ENCODE peak calls at places on chromosomes 5 and 9, in six cellular contexts. W, V, R, E, X and H are unnamed samples.

GRCh38 chr5:87392170-87392569 is 20.6 kb downstream of the CCNH start:
- DNase-seq in W (no peak), V (no peak), R (no peak), E (no peak), X (no peak), H (no peak)

GRCh38 chr9:31542384-31543055 is 841.9 kb upstream of the ACO1 start:
- DNase-seq in W (peak), V (no peak), R (peak), E (no peak), X (peak), H (peak)

GRCh38 chr9:137277329-137278041 is at the start of gene TOR4A:
- DNase-seq in W (peak), V (peak), R (peak), E (peak), X (peak), H (peak)

GRCh38 chr5:9265391-9266287 is 280.2 kb downstream of the SEMA5A start:
- DNase-seq in W (no peak), V (no peak), R (no peak), E (no peak), X (no peak), H (no peak)

GRCh38 chr9:133960568-133961129 is 31.5 kb downstream of the VAV2 start:
- DNase-seq in W (peak), V (no peak), R (no peak), E (no peak), X (no peak), H (peak)

GRCh38 chr5:171975262-171975876 is 31.1 kb downstream of the FBXW11 start:
- DNase-seq in W (no peak), V (no peak), R (no peak), E (no peak), X (no peak), H (peak)

GRCh38 chr5:38208782-38209378 is 49.5 kb upstream of the EGFLAM start:
- DNase-seq in W (peak), V (peak), R (peak), E (peak), X (no peak), H (peak)

GRCh38 chr9:98603821-98604383 is 104.8 kb downstream of the GABBR2 start:
- DNase-seq in W (no peak), V (no peak), R (no peak), E (no peak), X (no peak), H (peak)

GRCh38 chr5:132050661-132051371 is 9.6 kb upstream of the IL3 start:
- DNase-seq in W (no peak), V (no peak), R (no peak), E (no peak), X (no peak), H (no peak)

GRCh38 chr5:137201876-137202275 is 297.2 kb downstream of the SPOCK1 start:
- DNase-seq in W (no peak), V (no peak), R (no peak), E (no peak), X (no peak), H (no peak)

GRCh38 chr9:134858051-134858841 is 22.4 kb upstream of the FCN2 start:
- DNase-seq in W (no peak), V (peak), R (no peak), E (no peak), X (peak), H (no peak)

GRCh38 chr5:134503088-134503936 is 22.2 kb upstream of the JADE2 start:
- DNase-seq in W (peak), V (peak), R (peak), E (peak), X (peak), H (peak)

GRCh38 chr5:50501510-50502209 is 60.6 kb upstream of the EMB start:
- DNase-seq in W (no peak), V (no peak), R (no peak), E (no peak), X (peak), H (peak)

GRCh38 chr5:11719888-11720481 is 184.3 kb downstream of the CTNND2 start:
- DNase-seq in W (no peak), V (no peak), R (peak), E (no peak), X (no peak), H (peak)

GRCh38 chr5:19564036-19564435 is 424.0 kb downstream of the CDH18 start:
- DNase-seq in W (no peak), V (no peak), R (no peak), E (no peak), X (no peak), H (no peak)

GRCh38 chr9:110152704-110153374 is 55.1 kb downstream of the C9orf152 start:
- DNase-seq in W (peak), V (peak), R (peak), E (peak), X (no peak), H (peak)

GRCh38 chr9:89896806-89897340 is 292.1 kb downstream of the GADD45G start:
- DNase-seq in W (no peak), V (no peak), R (no peak), E (no peak), X (no peak), H (no peak)

GRCh38 chr5:132225165-132226032 is 2.3 kb downstream of the P4HA2 start:
- DNase-seq in W (no peak), V (no peak), R (no peak), E (no peak), X (no peak), H (peak)

GRCh38 chr5:10691826-10692785 is 68.9 kb downstream of the DAP start:
- DNase-seq in W (no peak), V (no peak), R (no peak), E (no peak), X (no peak), H (no peak)

GRCh38 chr9:36744678-36745077 is 172.0 kb downstream of the MELK start:
- DNase-seq in W (no peak), V (no peak), R (no peak), E (no peak), X (no peak), H (no peak)

GRCh38 chr5:150400020-150400326 is 12.7 kb downstream of the CD74 start:
- DNase-seq in W (no peak), V (no peak), R (no peak), E (no peak), X (no peak), H (no peak)
- TF ChIP-seq POLR2A in W (no peak), V (no peak), R (no peak), E (no peak), X (no peak), H (no peak)

GRCh38 chr9:131815971-131816873 is 76.3 kb upstream of the RAPGEF1 start:
- DNase-seq in W (no peak), V (no peak), R (no peak), E (no peak), X (no peak), H (peak)
- TF ChIP-seq MYC in W (no peak), V (no peak), R (no peak), E (no peak), X (no peak), H (no peak)

DNA sequence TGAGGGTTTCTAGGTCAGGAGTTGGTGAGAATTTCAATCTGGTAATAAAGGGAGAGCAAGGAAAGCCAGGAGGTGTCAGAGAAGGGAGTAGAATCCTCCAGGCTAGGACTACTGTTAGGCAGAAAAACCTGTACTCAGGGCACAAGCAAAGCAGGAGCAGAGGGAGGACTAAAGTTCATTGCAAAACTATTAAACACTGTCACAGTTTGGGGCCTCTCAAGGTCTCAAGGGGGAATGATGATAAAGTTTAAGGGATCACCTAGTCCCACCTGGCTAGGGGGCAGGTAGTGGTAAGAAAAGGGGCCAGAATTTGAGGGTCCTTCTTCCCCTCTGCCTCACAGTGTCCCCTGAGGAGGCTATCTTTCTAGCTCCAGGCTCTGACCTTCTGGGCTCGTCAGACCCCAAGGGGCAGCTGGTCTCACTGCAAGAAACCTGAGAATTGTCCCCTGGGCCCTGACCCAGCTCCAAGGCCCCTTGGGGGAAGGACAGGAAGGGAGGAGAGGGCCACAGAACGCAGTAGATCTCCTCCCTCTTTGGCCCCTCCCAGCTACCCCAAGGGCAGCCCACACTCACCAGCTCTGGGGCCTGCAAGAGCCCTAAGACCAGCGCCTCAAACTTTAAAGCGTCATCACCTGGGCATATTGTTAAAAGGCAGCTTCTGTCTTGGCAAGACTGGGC is 984 bp downstream of the CCDC69 start:
- DNase-seq in W (no peak), V (no peak), R (no peak), E (peak), X (no peak), H (peak)
- TF ChIP-seq POLR2A in W (no peak), V (no peak), R (no peak), E (no peak), X (peak), H (no peak)

GRCh38 chr9:126633881-126634558 is 20.3 kb downstream of the LMX1B start:
- DNase-seq in W (no peak), V (no peak), R (no peak), E (no peak), X (no peak), H (no peak)
- TF ChIP-seq MYC in W (no peak), V (no peak), R (no peak), E (no peak), X (no peak), H (no peak)

DNA sequence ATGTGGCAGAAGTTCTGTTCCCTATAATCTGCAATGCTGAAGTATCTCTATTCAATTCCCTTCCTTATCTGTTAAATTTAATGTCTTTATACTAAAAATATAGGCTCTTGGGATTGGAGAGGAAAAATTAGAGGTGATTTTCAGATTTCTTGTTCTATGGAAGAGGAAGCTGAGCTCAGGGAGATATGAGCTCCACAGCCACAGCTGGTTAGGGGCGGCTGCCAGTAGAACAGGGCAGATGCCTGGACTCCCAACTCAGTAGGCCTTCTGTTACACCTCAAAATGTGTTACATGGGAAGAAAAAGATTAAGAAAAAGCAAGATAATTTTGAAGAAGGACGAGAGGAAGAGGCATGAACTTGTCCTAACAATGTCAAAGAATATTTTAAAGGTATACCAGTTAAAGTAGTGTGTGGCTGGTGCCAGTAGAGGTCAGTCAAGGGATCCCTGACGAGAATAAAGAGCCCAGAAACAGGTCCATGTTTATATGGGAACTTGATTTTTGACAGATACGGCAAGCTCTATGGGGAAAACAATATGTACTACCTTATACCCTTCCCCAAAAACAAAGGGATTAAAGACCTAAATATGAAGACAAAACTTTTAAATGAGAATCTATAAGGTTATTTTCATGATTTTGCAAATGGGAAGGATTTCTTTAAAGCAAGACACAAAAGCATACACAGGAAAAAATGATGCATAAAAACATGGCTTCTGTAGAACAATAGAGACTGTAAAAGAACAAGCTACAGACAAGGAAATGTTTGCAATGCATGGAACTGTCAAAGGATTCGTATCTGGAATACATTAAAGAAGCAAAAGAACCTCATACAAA is 28.7 kb downstream of the DNAJC21 start:
- DNase-seq in W (peak), V (peak), R (peak), E (peak), X (no peak), H (peak)
- TF ChIP-seq POLR2A in W (no peak), V (no peak), R (no peak), E (no peak), X (no peak), H (no peak)

GRCh38 chr9:6449086-6449485 is 36.1 kb downstream of the UHRF2 start:
- DNase-seq in W (no peak), V (no peak), R (no peak), E (no peak), X (no peak), H (no peak)
- TF ChIP-seq MYC in W (no peak), V (no peak), R (no peak), E (no peak), X (no peak), H (no peak)

GRCh38 chr5:149580808-149581191 is 498 bp upstream of the ARHGEF37 start:
- DNase-seq in W (no peak), V (no peak), R (no peak), E (no peak), X (no peak), H (no peak)

GRCh38 chr5:149578896-149579295 is 2.4 kb upstream of the ARHGEF37 start:
- DNase-seq in W (no peak), V (no peak), R (no peak), E (no peak), X (no peak), H (no peak)

GRCh38 chr5:149581931-149582768 is 852 bp downstream of the ARHGEF37 start:
- DNase-seq in W (peak), V (no peak), R (no peak), E (no peak), X (no peak), H (no peak)

GRCh38 chr5:149583394-149583793 is 2.1 kb downstream of the ARHGEF37 start:
- DNase-seq in W (peak), V (no peak), R (no peak), E (no peak), X (no peak), H (no peak)

GRCh38 chr5:149581192-149581861 is at the start of gene ARHGEF37:
- DNase-seq in W (peak), V (no peak), R (peak), E (no peak), X (no peak), H (no peak)
- TF ChIP-seq POLR2A in W (peak), V (peak), R (no peak), E (no peak), X (no peak), H (no peak)

GRCh38 chr5:79025054-79025465 is 40.0 kb upstream of the ARSB start:
- DNase-seq in W (peak), V (peak), R (peak), E (peak), X (no peak), H (peak)
- TF ChIP-seq MYC in W (no peak), V (no peak), R (no peak), E (no peak), X (no peak), H (no peak)

DNA sequence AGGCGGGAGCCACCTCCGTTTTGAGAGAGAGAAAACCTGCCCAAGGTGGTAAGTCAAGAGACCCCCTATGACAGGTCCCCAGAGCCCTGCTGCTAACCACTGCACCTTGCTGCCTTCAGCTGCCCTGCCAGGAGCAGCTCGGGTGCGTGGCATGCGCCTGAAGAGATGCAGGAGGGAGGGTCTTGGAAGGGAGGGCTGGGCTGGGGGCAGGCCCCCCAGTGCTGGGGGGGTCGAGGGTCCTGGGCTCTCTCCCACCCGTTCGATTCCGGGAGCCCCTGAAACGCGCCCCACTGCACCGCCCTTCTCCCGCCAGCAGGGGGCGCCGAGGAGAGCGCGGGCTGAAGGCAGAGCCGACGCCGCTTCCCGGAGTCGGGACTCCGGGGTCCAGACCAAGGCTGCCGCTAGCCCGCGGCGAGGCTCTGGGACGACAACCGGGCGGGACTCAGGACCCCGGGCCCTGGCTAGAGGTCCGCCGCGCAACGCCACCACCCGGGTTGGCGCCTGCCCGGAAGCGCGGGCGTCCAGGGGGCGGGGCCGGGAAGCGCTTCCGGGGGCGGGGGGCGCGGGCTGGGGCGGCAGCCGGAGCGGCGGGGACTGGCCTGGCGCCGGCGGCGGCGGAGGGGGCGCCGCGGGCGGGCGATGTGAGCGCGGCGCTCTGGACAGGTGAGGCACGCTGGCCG is at the start of gene ZBTB34:
- DNase-seq in W (peak), V (peak), R (peak), E (peak), X (no peak), H (peak)
- TF ChIP-seq POLR2A in W (peak), V (peak), R (peak), E (peak), X (peak), H (peak)